ENCODE peak calls at places on chromosomes 11 and 22, in four cellular contexts. W is BJ, H is left lung, G is HepG2. T is an unnamed sample.

GRCh38 chr11:118898400-118899295 is 15.0 kb downstream of the CXCR5 start:
- DNase-seq in H (peak; percentile 78), W (no peak), G (no peak), T (peak; percentile 49)

GRCh38 chr22:27515091-27515523 is 286.4 kb downstream of the MN1 start:
- DNase-seq in G (no peak), H (no peak), W (no peak), T (no peak)

GRCh38 chr22:31253949-31254348 is 38.3 kb downstream of the PIK3IP1 start:
- DNase-seq in H (no peak), W (no peak), G (peak; percentile 16), T (peak; percentile 59)

GRCh38 chr11:83574516-83574915 is 288.3 kb upstream of the CCDC90B start:
- DNase-seq in H (no peak), G (no peak), W (no peak), T (no peak)

GRCh38 chr11:111974451-111974850 is 37.3 kb downstream of the DIXDC1 start:
- DNase-seq in H (no peak), G (no peak), W (no peak), T (no peak)

GRCh38 chr22:48827228-48827810 is 1000.4 kb downstream of the BRD1 start:
- DNase-seq in G (no peak), H (no peak), W (no peak), T (no peak)

GRCh38 chr22:46451741-46452140 is 85.7 kb downstream of the CELSR1 start:
- DNase-seq in H (peak; percentile 54), G (no peak), W (no peak), T (no peak)

GRCh38 chr11:45158210-45158644 is 11.8 kb downstream of the PRDM11 start:
- DNase-seq in H (peak; percentile 72), G (peak; percentile 35), W (no peak), T (peak; percentile 39)

GRCh38 chr11:134564472-134565200 is 152.6 kb upstream of the B3GAT1 start:
- DNase-seq in G (no peak), W (no peak), H (no peak), T (no peak)

GRCh38 chr11:95829580-95830259 is 39.4 kb downstream of the CEP57 start:
- DNase-seq in W (no peak), G (no peak), H (no peak), T (no peak)

GRCh38 chr11:104327864-104328513 is 164.0 kb upstream of the PDGFD start:
- DNase-seq in G (no peak), W (no peak), H (no peak), T (no peak)

GRCh38 chr11:11510939-11511338 is 110.9 kb downstream of the GALNT18 start:
- DNase-seq in G (no peak), W (no peak), H (no peak), T (no peak)

GRCh38 chr11:113473983-113474361 is 1.2 kb downstream of the DRD2 start:
- DNase-seq in G (no peak), H (no peak), W (no peak), T (no peak)

GRCh38 chr11:7572001-7572712 is 58.4 kb downstream of the PPFIBP2 start:
- DNase-seq in G (peak; percentile 90), H (no peak), W (no peak), T (peak; percentile 57)

GRCh38 chr11:23653071-23653675 is 792.9 kb upstream of the CCDC179 start:
- DNase-seq in W (no peak), H (peak; percentile 61), G (no peak), T (no peak)

GRCh38 chr11:86781546-86781945 is 18.8 kb upstream of the PRSS23 start:
- DNase-seq in W (no peak), H (no peak), G (no peak), T (no peak)

GRCh38 chr11:132357811-132358572 is 987.6 kb downstream of the NTM start:
- DNase-seq in W (no peak), H (no peak), G (no peak), T (no peak)

GRCh38 chr22:37659897-37660708 is 1.6 kb downstream of the PDXP start:
- DNase-seq in G (no peak), W (no peak), H (no peak), T (no peak)
- H3K4me3 ChIP-seq in G (peak overlapping the region; percentile 75), W (peak overlapping the region; percentile 72), H (no peak overlapping the region), T (peak overlapping the region; percentile 98)

GRCh38 chr22:50627452-50627913 is 469 bp downstream of the ARSA start:
- DNase-seq in H (peak; percentile 83), G (peak; percentile 15), W (no peak), T (no peak)

GRCh38 chr22:50626314-50626855 is 1.6 kb downstream of the ARSA start:
- DNase-seq in G (no peak), W (no peak), H (no peak), T (no peak)

GRCh38 chr22:50626856-50627451 is 998 bp downstream of the ARSA start:
- DNase-seq in H (peak; percentile 84), G (no peak), W (no peak), T (no peak)

GRCh38 chr22:50628543-50629134 is 687 bp upstream of the ARSA start:
- DNase-seq in G (no peak), H (no peak), W (no peak), T (no peak)

GRCh38 chr22:50627914-50628542 is at the start of gene ARSA:
- DNase-seq in W (no peak), G (peak; percentile 70), H (peak; percentile 95), T (peak; percentile 83)
- TF ChIP-seq CTCF in W (peak; percentile 63), G (peak; percentile 81), H (peak; percentile 35), T (peak; percentile 24)

DNA sequence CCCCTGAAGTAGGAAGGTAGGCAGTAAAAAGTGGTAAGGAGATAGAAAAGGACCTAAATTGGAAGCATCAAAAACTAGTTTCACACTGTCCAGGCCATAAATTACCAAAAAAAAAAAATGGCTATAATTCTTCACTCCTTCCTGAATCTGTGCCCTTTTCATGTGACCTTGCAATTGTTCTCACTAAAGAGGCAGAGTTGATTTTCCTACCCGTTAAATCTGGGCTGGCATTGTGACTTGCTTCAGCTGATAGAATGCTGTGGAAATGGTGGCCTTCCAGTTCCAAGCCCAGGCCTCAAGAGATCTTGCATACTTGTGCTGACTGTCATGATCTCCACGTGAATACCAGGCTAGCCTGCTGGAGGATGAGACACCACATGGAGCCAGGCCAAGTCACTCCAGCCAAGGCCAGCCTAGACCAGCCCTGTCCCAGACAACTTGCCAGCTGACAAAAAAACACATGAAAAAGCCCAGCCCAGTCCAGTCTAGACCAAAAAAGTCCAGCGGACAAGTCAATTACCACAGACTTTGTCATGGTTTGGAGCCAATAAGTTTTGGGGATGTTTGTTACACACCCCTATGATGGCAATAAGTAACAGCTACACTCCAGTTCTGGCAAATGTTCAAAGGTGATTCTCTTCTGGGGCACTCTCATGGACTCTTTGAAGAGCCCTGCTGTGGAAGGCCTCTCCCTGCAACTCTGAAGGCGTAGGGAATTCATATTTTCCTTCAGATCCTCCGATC is 51.4 kb upstream of the NUP50 start:
- DNase-seq in H (no peak), G (no peak), W (peak; percentile 35), T (no peak)
- H3K27me3 ChIP-seq in H (no peaks in the 10 kb centered on the region), G (peaks cover 2% of the 10 kb centered on the region), W (no peaks in the 10 kb centered on the region), T (no peaks in the 10 kb centered on the region)

DNA sequence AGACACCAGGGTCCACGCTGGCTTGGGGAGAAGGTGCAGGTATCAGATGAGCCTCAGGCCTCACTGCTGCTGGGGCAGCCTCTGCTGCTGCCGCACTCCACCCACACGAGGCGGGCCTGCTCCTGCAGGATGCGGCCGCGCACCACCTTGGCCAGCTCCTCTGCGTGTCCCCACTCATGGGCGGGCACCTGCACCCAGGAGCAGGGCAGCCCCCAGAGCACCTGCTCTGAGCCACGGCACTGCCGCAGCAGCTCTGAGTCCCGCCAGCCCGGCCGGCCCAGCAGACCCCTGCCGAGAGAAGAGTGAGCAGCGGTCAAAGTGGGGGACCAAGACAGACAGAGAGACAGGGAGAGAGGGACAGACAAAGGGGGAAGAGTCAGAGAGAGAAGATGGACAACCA is 4.9 kb upstream of the MFNG start:
- DNase-seq in G (no peak), W (no peak), H (no peak), T (no peak)
- H3K4me3 ChIP-seq in G (no peak overlapping the region), W (no peak overlapping the region), H (no peak overlapping the region), T (no peak overlapping the region)

DNA sequence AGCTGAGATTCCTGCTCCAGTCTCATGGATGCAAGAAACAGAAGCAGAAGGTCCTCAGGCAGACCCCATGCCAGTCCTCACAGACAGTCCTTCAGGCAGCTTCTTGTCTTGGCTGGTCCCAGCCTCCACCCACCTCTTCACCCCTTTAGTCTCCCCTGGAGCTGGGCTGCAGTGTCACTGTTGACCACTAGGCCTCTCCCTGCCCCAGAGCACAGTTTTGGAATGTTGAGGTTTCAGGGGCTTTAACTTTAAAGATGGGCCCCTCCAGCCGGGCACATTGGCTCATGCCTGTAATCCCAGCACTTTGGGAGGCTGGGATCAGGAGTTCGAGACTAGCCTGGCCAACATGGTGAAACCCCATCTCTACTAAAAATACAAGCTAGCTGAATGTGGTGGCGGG is 39.5 kb upstream of the GCAT start:
- DNase-seq in G (no peak), W (no peak), H (no peak), T (no peak)
- TF ChIP-seq CTCF in G (peak; percentile 15), W (peak; percentile 22), H (no peak), T (peak; percentile 42)

GRCh38 chr11:72244317-72245231 is 598 bp upstream of the PHOX2A start:
- DNase-seq in G (no peak), H (no peak), W (no peak), T (no peak)

GRCh38 chr11:72242141-72242540 is 1.8 kb downstream of the PHOX2A start:
- DNase-seq in G (no peak), H (no peak), W (no peak), T (no peak)

GRCh38 chr11:72241290-72241781 is 2.6 kb downstream of the PHOX2A start:
- DNase-seq in H (no peak), G (no peak), W (no peak), T (peak; percentile 39)

GRCh38 chr11:72243567-72244316 is at the start of gene PHOX2A:
- DNase-seq in G (no peak), H (no peak), W (no peak), T (peak; percentile 30)

DNA sequence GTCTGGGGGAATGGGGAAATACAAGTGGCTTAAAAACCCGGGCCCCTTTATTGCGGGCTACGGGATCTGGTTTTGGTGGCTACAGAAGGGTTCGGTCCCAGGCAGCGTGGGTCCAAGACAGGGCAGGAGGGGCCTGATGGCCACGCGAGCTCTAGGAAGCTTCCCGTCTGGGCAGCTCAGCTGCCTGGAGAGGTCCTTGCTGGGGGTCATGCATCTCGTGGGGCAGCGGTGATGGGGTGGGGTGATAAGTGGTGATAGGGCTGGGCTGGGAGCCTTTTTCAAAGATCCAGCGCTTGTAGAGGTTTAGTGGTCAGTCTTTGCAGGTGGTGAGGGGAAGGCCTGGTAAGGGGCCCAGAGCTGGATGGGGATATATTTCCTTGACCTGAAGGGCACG is 806 bp downstream of the PHOX2A start:
- DNase-seq in G (no peak), H (no peak), W (no peak), T (no peak)
- H3K27me3 ChIP-seq in G (peaks cover 11% of the 10 kb centered on the region), H (peaks cover 75% of the 10 kb centered on the region), W (peaks cover 40% of the 10 kb centered on the region), T (no peaks in the 10 kb centered on the region)

GRCh38 chr11:27613670-27613950 is 86.6 kb downstream of the BDNF start:
- DNase-seq in H (no peak), W (no peak), G (no peak), T (no peak)
- H3K4me3 ChIP-seq in H (no peak overlapping the region), W (no peak overlapping the region), G (no peak overlapping the region), T (no peak overlapping the region)